ENCODE peak calls at places on chromosomes 11 and 22, in seven cellular contexts. P is K562, W is HepG2, T is SK-N-SH, D is HCT116, L is H1, H is GM12878. J is an unnamed sample.

GRCh38 chr22:48840112-48840949 is 987.3 kb downstream of the BRD1 start:
- DNase-seq in P (no peak), W (no peak), T (no peak), D (no peak), L (no peak), H (no peak), J (no peak)

GRCh38 chr11:83054001-83054400 is 17.7 kb downstream of the RAB30 start:
- DNase-seq in P (no peak), W (no peak), T (no peak), D (no peak), L (no peak), H (no peak), J (no peak)

GRCh38 chr11:60985991-60986915 is 14.8 kb downstream of the CD6 start:
- DNase-seq in P (no peak), W (no peak), T (no peak), D (no peak), L (no peak), H (no peak), J (no peak)

GRCh38 chr11:117423046-117423575 is 95.5 kb downstream of the CEP164 start:
- DNase-seq in P (no peak), W (no peak), T (no peak), D (no peak), L (no peak), H (no peak), J (no peak)

GRCh38 chr22:28358244-28358777 is 321.3 kb downstream of the TTC28 start:
- DNase-seq in P (no peak), W (no peak), T (no peak), D (no peak), L (no peak), H (no peak), J (no peak)

GRCh38 chr11:102241026-102241425 is 76.3 kb upstream of the BIRC3 start:
- DNase-seq in P (no peak), W (no peak), T (no peak), D (no peak), L (no peak), H (no peak), J (no peak)

GRCh38 chr11:117055449-117055848 is 42.8 kb downstream of the SIK3 start:
- DNase-seq in P (no peak), W (no peak), T (no peak), D (no peak), L (no peak), H (no peak), J (no peak)

GRCh38 chr11:29352273-29352672 is 664.6 kb downstream of the KCNA4 start:
- DNase-seq in P (no peak), W (no peak), T (no peak), D (no peak), L (no peak), H (no peak), J (no peak)

GRCh38 chr11:45644981-45645889 is 20.2 kb downstream of the CHST1 start:
- DNase-seq in P (no peak), W (no peak), T (no peak), D (no peak), L (peak), H (no peak), J (no peak)

GRCh38 chr11:122733301-122733686 is 77.8 kb downstream of the UBASH3B start:
- DNase-seq in P (no peak), W (no peak), T (no peak), D (no peak), L (no peak), H (no peak), J (peak)

GRCh38 chr11:125945011-125945796 is 640 bp upstream of the VSIG10L2 start:
- DNase-seq in P (no peak), W (no peak), T (no peak), D (no peak), L (no peak), H (no peak), J (no peak)

GRCh38 chr11:69539416-69540117 is 58.1 kb downstream of the LINC01488 start:
- DNase-seq in P (peak), W (no peak), T (no peak), D (no peak), L (no peak), H (no peak), J (peak)

GRCh38 chr11:130675917-130676316 is 227.5 kb downstream of the ADAMTS15 start:
- DNase-seq in P (no peak), W (no peak), T (no peak), D (no peak), L (no peak), H (no peak), J (no peak)

GRCh38 chr22:28955817-28956216 is 72.4 kb downstream of the ZNRF3 start:
- DNase-seq in P (no peak), W (no peak), T (no peak), D (no peak), L (no peak), H (peak), J (no peak)

GRCh38 chr22:41178425-41178975 is 26.6 kb upstream of the L3MBTL2 start:
- DNase-seq in P (no peak), W (no peak), T (no peak), D (no peak), L (peak), H (no peak), J (no peak)

GRCh38 chr11:121595717-121596156 is 143.0 kb upstream of the SORL1-AS1 start:
- DNase-seq in P (no peak), W (no peak), T (no peak), D (peak), L (no peak), H (no peak), J (peak)

GRCh38 chr11:17822021-17822781 is 87.6 kb downstream of the KCNC1 start:
- DNase-seq in P (no peak), W (no peak), T (no peak), D (no peak), L (no peak), H (no peak), J (no peak)

GRCh38 chr11:69126286-69126685 is 29.4 kb upstream of the SMIM38 start:
- DNase-seq in P (no peak), W (no peak), T (peak), D (no peak), L (no peak), H (no peak), J (no peak)

GRCh38 chr11:74429205-74429604 is 31.0 kb upstream of the PGM2L1 start:
- DNase-seq in P (no peak), W (no peak), T (no peak), D (no peak), L (no peak), H (no peak), J (no peak)

GRCh38 chr11:119065369-119065768 is 2.2 kb upstream of the VPS11 start:
- DNase-seq in P (peak), W (peak), T (peak), D (no peak), L (no peak), H (no peak), J (no peak)

GRCh38 chr11:113373306-113373705 is 14.3 kb upstream of the ANKK1 start:
- DNase-seq in P (no peak), W (no peak), T (no peak), D (no peak), L (no peak), H (no peak), J (no peak)
- TF ChIP-seq JUND in P (no peak), W (no peak), T (no peak), D (no peak), L (no peak), H (no peak), J (no peak)

DNA sequence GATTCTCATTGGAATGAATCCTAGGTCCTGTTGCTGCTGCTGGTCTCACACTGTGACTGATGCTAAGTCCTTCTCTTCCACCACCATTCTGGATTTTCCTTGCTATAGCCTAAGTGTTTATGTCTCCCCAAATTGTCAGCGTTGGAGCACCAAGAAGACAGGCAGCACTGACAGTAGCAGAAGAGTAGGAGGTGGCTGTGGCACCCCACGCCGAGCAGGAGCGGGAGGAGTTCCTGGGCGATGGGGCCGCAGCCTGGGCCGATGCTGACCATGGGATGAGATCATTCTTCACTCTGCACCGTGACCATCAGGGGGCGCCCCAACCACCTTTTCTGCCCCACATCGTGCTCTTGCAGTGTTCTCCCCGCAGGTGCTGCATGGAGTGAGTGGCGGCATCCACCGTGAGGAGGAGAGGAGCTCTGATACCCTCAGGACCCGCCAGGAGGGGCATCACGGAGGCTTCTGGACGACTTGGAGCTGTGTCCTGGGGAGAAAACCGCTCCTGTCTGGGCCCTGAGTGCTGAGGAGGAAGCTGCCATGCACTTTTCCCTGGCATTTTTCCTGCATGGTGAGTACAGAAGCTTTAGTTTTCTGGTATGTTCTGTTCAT is 57.0 kb downstream of the LRRC74B start:
- DNase-seq in P (peak), W (peak), T (peak), D (peak), L (peak), H (no peak), J (peak)
- TF ChIP-seq JUND in P (no peak), W (peak), T (no peak), D (no peak), L (peak), H (peak), J (no peak)

DNA sequence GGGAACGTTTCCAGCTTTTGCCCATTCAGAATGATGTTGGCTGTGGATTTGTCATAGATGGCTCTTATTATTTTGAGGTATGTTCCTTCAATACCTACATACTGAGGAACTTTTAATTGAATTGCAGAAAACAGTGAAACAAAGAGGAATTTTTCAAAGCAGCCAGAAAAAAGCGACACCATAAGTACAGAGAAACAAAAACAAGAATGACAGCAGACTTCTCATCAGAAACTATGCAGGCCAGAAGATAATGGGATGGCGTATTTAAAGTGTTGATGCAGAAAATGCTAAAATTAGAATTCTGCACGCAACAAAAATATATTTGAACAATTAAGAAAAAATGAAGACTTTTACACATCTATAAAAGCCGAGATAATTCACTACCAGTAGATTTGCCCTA is 95.4 kb upstream of the TIMP3 start:
- DNase-seq in P (no peak), W (no peak), T (no peak), D (no peak), L (no peak), H (no peak), J (no peak)
- TF ChIP-seq JUND in P (no peak), W (no peak), T (no peak), D (no peak), L (no peak), H (no peak), J (no peak)

DNA sequence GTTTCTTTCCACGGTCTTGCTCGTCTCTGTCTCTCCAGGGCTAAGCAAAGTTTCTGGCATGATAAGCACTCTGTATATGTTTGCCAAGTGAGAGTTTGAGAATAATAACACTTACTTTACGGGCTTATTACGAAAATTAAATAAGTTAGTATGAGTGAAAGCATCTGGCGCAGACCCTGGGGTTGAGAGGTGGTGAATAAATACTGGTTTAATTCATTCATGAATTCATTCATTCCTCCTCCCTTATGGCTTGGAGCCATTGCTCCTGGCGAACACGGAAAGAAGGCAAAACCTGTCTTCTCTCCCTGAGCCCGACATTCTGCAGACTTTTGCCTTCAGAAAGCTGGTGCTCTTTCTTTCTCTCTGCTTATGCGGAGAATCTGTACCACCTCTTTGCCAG is 42.2 kb upstream of the RASD2 start:
- DNase-seq in P (no peak), W (no peak), T (no peak), D (no peak), L (no peak), H (no peak), J (no peak)
- TF ChIP-seq JUND in P (no peak), W (no peak), T (no peak), D (no peak), L (no peak), H (no peak), J (no peak)

J was measured in T47D.